ENCODE peak calls at places on chromosomes 5 and 9, in four cellular contexts. J, K, L and P are unnamed samples.

GRCh38 chr5:42887094-42887493 is 75.4 kb upstream of the SELENOP start:
- DNase-seq in J (no peak), K (no peak), L (peak; percentile 42), P (no peak)

GRCh38 chr9:133897675-133898074 is 94.4 kb downstream of the VAV2 start:
- DNase-seq in J (no peak), K (no peak), L (no peak), P (no peak)

GRCh38 chr5:83614841-83615240 is 105.8 kb downstream of the HAPLN1 start:
- DNase-seq in J (no peak), K (no peak), L (no peak), P (no peak)

GRCh38 chr9:9847750-9848149 is 765.1 kb downstream of the PTPRD start:
- DNase-seq in J (no peak), K (no peak), L (no peak), P (no peak)

GRCh38 chr5:39214912-39215709 is 4.3 kb downstream of the FYB1 start:
- DNase-seq in J (no peak), K (no peak), L (no peak), P (no peak)

GRCh38 chr9:134630393-134630790 is 11.2 kb upstream of the COL5A1 start:
- DNase-seq in J (peak; percentile 17), K (peak; percentile 2), L (no peak), P (no peak)

GRCh38 chr9:135997070-135998012 is 36.2 kb upstream of the UBAC1 start:
- DNase-seq in J (no peak), K (no peak), L (no peak), P (no peak)

GRCh38 chr5:63963080-63963735 is 963 bp upstream of the HTR1A start:
- DNase-seq in J (no peak), K (peak; percentile 57), L (peak; percentile 19), P (no peak)

GRCh38 chr9:116027951-116028350 is 125.6 kb upstream of the PAPPA start:
- DNase-seq in J (no peak), K (no peak), L (no peak), P (no peak)

GRCh38 chr5:150624334-150625163 is 15.9 kb upstream of the SYNPO start:
- DNase-seq in J (no peak), K (no peak), L (no peak), P (no peak)

GRCh38 chr9:90999425-91000397 is 198.1 kb downstream of the SYK start:
- DNase-seq in J (no peak), K (no peak), L (no peak), P (peak; percentile 17)

GRCh38 chr9:114861922-114862605 is 56.2 kb upstream of the TNFSF15 start:
- DNase-seq in J (no peak), K (no peak), L (no peak), P (no peak)
- H3K27ac ChIP-seq in J (no peak overlapping the region), K (no peak overlapping the region), L (no peak overlapping the region), P (no peak overlapping the region)

GRCh38 chr5:132235340-132235739 is 7.7 kb upstream of the P4HA2 start:
- DNase-seq in J (no peak), K (no peak), L (no peak), P (no peak)
- H3K27ac ChIP-seq in J (no peak overlapping the region), K (no peak overlapping the region), L (no peak overlapping the region), P (no peak overlapping the region)

GRCh38 chr5:72847439-72847838 is 31.0 kb downstream of the TNPO1 start:
- DNase-seq in J (no peak), K (no peak), L (no peak), P (no peak)
- H3K27ac ChIP-seq in J (peak overlapping the region; percentile 92), K (no peak overlapping the region), L (no peak overlapping the region), P (peak overlapping the region; percentile 92)

DNA sequence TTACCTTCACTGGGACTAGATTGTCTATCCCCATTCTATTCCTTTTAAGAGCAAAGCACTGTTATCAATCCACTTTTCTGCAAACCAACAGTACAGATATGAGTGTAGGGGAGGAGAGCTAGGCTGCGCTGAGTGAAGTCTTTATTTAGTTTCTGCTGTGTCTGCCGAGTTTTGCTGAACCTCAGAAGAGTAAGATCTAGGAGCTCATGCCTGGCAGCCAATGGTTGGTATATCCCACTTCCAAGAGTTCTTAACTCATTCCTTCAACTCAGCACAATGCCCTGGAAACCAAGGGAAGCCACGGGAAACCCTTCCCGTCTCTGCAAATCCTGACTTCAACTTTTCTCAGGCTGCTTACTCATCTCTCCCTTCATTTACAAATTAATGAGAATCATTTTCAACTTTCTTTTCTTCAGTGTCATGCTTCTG is 58.0 kb upstream of the JAK2 start:
- DNase-seq in J (no peak), K (no peak), L (no peak), P (no peak)
- H3K27ac ChIP-seq in J (no peak overlapping the region), K (no peak overlapping the region), L (no peak overlapping the region), P (no peak overlapping the region)

GRCh38 chr9:128370367-128370751 is 815 bp upstream of the URM1 start:
- DNase-seq in J (no peak), K (no peak), L (no peak), P (no peak)
- H3K27ac ChIP-seq in J (peak overlapping the region; percentile 99), K (peak overlapping the region; percentile 87), L (peak overlapping the region; percentile 79), P (peak overlapping the region; percentile 99)

GRCh38 chr5:140607031-140607430 is 25.9 kb downstream of the CD14 start:
- DNase-seq in J (no peak), K (no peak), L (no peak), P (no peak)

GRCh38 chr5:140608730-140609520 is 24.1 kb downstream of the CD14 start:
- DNase-seq in J (no peak), K (no peak), L (no peak), P (no peak)

GRCh38 chr5:140605879-140606278 is 27.1 kb downstream of the CD14 start:
- DNase-seq in J (no peak), K (no peak), L (no peak), P (no peak)

GRCh38 chr5:140611020-140611521 is 21.9 kb downstream of the CD14 start:
- DNase-seq in J (no peak), K (no peak), L (no peak), P (no peak)
- H3K27ac ChIP-seq in J (peak overlapping the region; percentile 61), K (no peak overlapping the region), L (no peak overlapping the region), P (peak overlapping the region; percentile 9)